ENCODE peak calls at places on chromosomes 16 and 17, in eight cellular contexts. V is fibroblast of lung; L is naive thymus-derived CD4-positive, alpha-beta T cell; P is adrenal gland; Y is fibroblast of pulmonary artery; B is Peyer's patch; K is AG04449; R is CD8-positive, alpha-beta T cell. E is an unnamed sample.

GRCh38 chr17:34151081-34151480 is 104.0 kb upstream of the CCL2 start:
- DNase-seq in V (no peak), L (no peak), K (no peak), Y (no peak), R (no peak), P (no peak), B (no peak), E (no peak)

GRCh38 chr17:27778193-27778592 is 22.1 kb downstream of the NOS2 start:
- DNase-seq in K (no peak), R (no peak), B (no peak), V (no peak), L (no peak), P (no peak), Y (peak), E (no peak)

GRCh38 chr17:41555105-41555887 is 16.6 kb downstream of the KRT9 start:
- DNase-seq in P (no peak), B (peak), V (no peak), L (no peak), Y (no peak), R (no peak), K (no peak), E (no peak)

GRCh38 chr16:47143677-47144558 is at the start of gene NETO2:
- DNase-seq in Y (peak), K (no peak), P (peak), V (peak), R (peak), B (peak), L (peak), E (no peak)

GRCh38 chr16:79415983-79416641 is 184.4 kb downstream of the MAF start:
- DNase-seq in K (no peak), R (peak), L (no peak), V (no peak), B (no peak), Y (no peak), P (no peak), E (no peak)

GRCh38 chr16:56192971-56193936 is 2.0 kb downstream of the GNAO1 start:
- DNase-seq in K (no peak), P (no peak), Y (no peak), L (no peak), R (no peak), B (no peak), V (no peak), E (no peak)

GRCh38 chr16:50308237-50308965 is 42.0 kb downstream of the ADCY7 start:
- DNase-seq in P (peak), K (no peak), V (no peak), B (peak), R (peak), Y (no peak), L (no peak), E (no peak)

GRCh38 chr16:70527315-70527996 is 3.8 kb downstream of the SF3B3 start:
- DNase-seq in R (no peak), P (no peak), K (no peak), L (no peak), Y (no peak), V (no peak), B (no peak), E (no peak)

GRCh38 chr17:28384281-28385036 is 13.0 kb downstream of the SARM1 start:
- DNase-seq in V (no peak), B (peak), P (peak), R (peak), K (no peak), L (peak), Y (no peak), E (no peak)

GRCh38 chr16:11258553-11259287 is 2.7 kb upstream of the SOCS1 start:
- DNase-seq in L (peak), P (peak), Y (no peak), V (peak), K (no peak), B (peak), R (peak), E (no peak)

GRCh38 chr17:17058304-17058703 is 16.0 kb downstream of the MPRIP start:
- DNase-seq in P (no peak), Y (no peak), K (no peak), V (no peak), R (no peak), B (peak), L (no peak), E (no peak)

GRCh38 chr16:68642436-68643064 is 2.6 kb upstream of the CDH3 start:
- DNase-seq in P (no peak), Y (no peak), K (no peak), L (no peak), R (no peak), V (no peak), B (no peak), E (no peak)

GRCh38 chr16:5905935-5906334 is 808.3 kb upstream of the EEF2KMT start:
- DNase-seq in B (no peak), P (no peak), V (no peak), K (no peak), R (no peak), Y (no peak), L (no peak), E (no peak)

GRCh38 chr17:28901866-28902818 is 737 bp downstream of the DHRS13 start:
- DNase-seq in K (no peak), P (peak), B (peak), V (peak), Y (no peak), L (no peak), R (peak), E (no peak)

GRCh38 chr16:51549836-51550235 is 398.8 kb upstream of the SALL1 start:
- DNase-seq in R (no peak), B (no peak), K (no peak), L (no peak), V (no peak), Y (peak), P (no peak), E (no peak)

GRCh38 chr17:49859991-49860953 is 12.4 kb upstream of the TAC4 start:
- DNase-seq in P (peak), R (no peak), V (no peak), L (no peak), K (no peak), B (no peak), Y (no peak), E (no peak)

GRCh38 chr16:74743668-74744299 is 30.8 kb downstream of the FA2H start:
- DNase-seq in P (peak), V (peak), B (peak), R (no peak), Y (peak), L (no peak), K (no peak), E (peak)

GRCh38 chr17:81035389-81036127 is 607 bp downstream of the BAIAP2 start:
- DNase-seq in R (no peak), B (no peak), Y (no peak), P (no peak), K (no peak), L (no peak), V (peak), E (no peak)

GRCh38 chr16:69707920-69708683 is 18.3 kb downstream of the NQO1 start:
- DNase-seq in K (no peak), Y (no peak), R (no peak), B (no peak), P (no peak), V (no peak), L (no peak), E (no peak)

GRCh38 chr16:14289692-14290340 is 218.7 kb downstream of the MRTFB start:
- DNase-seq in B (no peak), P (peak), Y (peak), R (no peak), V (peak), K (no peak), L (no peak), E (no peak)

GRCh38 chr17:33981713-33982601 is 273.1 kb upstream of the CCL2 start:
- DNase-seq in L (no peak), V (no peak), R (no peak), B (no peak), K (no peak), P (no peak), Y (no peak), E (no peak)

GRCh38 chr16:53220585-53220984 is 165.8 kb downstream of the CHD9 start:
- DNase-seq in R (peak), L (no peak), Y (peak), P (no peak), V (no peak), B (no peak), K (no peak), E (peak)

GRCh38 chr16:53224932-53225533 is 170.2 kb downstream of the CHD9 start:
- DNase-seq in K (no peak), L (no peak), P (no peak), R (no peak), B (no peak), V (no peak), Y (peak), E (no peak)

GRCh38 chr16:53216798-53217197 is 162.0 kb downstream of the CHD9 start:
- DNase-seq in Y (no peak), B (no peak), K (no peak), V (no peak), R (no peak), L (no peak), P (no peak), E (no peak)

DNA sequence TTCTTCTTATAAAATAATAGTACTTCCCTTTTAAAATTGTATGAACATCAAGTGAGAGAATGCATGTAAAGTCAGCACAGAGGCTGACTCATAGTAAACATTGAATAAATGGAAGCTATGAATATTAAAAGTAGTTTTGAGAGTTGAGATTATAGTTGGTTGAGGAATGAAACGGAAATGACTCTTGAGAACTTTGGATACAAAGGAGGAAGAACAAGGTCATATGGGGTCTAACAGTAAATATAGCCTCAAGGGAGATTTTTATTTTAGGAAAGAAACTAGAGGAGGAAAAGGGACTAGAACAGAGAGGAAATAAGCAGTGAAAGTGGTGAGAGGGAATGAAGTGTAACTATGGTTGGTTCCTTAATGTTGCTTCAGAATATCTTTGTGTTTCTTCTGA is 165.0 kb downstream of the CHD9 start:
- DNase-seq in L (no peak), B (no peak), Y (peak), K (no peak), P (no peak), R (no peak), V (peak), E (no peak)
- H3K4me3 ChIP-seq in L (no peak), B (no peak), Y (no peak), K (no peak), P (no peak), R (no peak), V (no peak), E (no peak)

DNA sequence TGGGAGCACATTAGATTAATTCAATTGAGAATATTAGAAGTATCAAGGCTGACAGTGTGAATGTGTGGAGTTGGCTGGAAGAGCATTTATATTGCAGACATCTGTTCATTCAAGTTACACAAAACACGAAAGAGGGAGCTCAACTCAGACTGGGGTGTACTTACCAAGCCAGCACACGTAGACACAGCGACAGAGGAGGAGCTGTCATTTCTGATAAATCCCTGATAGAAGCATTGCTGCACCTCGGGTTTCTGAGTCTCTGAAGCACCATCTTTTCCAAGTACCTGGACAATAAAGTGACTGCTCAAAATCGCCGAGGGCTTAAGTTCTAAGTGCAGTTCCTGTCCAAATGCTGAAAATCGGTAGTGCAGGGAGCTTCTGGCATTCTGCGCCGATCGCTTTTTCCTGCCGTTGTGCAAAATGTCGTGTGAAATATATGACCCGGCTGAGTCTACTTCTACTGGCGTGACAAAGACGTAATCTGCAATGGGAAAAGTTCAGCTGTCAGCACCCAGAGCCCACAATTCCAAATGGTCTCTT is 3.6 kb downstream of the ADAMTS18 start:
- DNase-seq in V (no peak), B (no peak), P (no peak), Y (peak), R (no peak), L (no peak), K (no peak), E (no peak)
- H3K4me3 ChIP-seq in V (no peak), B (no peak), P (no peak), Y (no peak), R (no peak), L (no peak), K (no peak), E (no peak)

DNA sequence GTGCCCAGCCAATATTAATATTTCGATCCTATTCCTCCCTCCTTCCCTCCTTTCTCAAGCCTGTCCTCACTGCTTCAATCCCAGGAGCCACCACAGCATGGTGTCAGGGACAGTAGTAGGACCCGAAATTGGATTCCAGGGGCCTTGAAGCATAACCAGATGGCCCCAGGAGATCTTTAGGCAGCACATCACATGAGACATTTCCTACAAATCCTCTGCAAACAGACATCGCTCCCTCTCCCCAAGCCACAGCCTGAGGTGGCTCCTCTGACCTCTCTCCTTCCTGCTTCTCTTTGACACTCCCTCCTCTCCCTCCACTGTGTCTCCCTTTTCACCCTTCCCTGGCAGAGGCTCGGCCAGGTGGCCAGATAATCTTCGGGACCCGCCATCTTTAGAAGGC is 76.6 kb downstream of the BMERB1 start:
- DNase-seq in Y (no peak), V (no peak), P (no peak), L (no peak), K (no peak), R (no peak), B (no peak), E (no peak)
- H3K4me3 ChIP-seq in Y (no peak), V (no peak), P (no peak), L (no peak), K (no peak), R (no peak), B (no peak), E (no peak)

GRCh38 chr17:14310101-14310500 is 9.2 kb downstream of the HS3ST3B1 start:
- DNase-seq in L (no peak), R (no peak), Y (no peak), P (no peak), V (no peak), K (no peak), B (no peak), E (no peak)
- H3K4me3 ChIP-seq in L (no peak), R (no peak), Y (peak), P (peak), V (peak), K (no peak), B (no peak), E (peak)

GRCh38 chr17:62705116-62705515 is 77.6 kb downstream of the MRC2 start:
- DNase-seq in V (no peak), B (no peak), P (no peak), R (no peak), K (no peak), Y (no peak), L (no peak), E (no peak)
- H3K4me3 ChIP-seq in V (no peak), B (no peak), P (no peak), R (no peak), K (peak), Y (peak), L (no peak), E (peak)

GRCh38 chr16:83138512-83138911 is 511.7 kb downstream of the CDH13 start:
- DNase-seq in P (no peak), L (no peak), K (no peak), V (no peak), B (no peak), R (no peak), Y (no peak), E (no peak)

GRCh38 chr16:83137894-83138293 is 511.1 kb downstream of the CDH13 start:
- DNase-seq in P (no peak), K (no peak), B (no peak), Y (no peak), R (no peak), V (no peak), L (no peak), E (no peak)

GRCh38 chr16:83136924-83137323 is 510.2 kb downstream of the CDH13 start:
- DNase-seq in Y (no peak), K (no peak), B (no peak), L (no peak), V (no peak), R (no peak), P (no peak), E (no peak)

GRCh38 chr16:83136419-83136818 is 509.6 kb downstream of the CDH13 start:
- DNase-seq in K (no peak), V (no peak), P (no peak), Y (no peak), L (no peak), B (no peak), R (no peak), E (no peak)

GRCh38 chr16:83137326-83137770 is 510.6 kb downstream of the CDH13 start:
- DNase-seq in R (no peak), V (peak), B (peak), L (no peak), P (peak), Y (peak), K (no peak), E (no peak)
- H3K4me3 ChIP-seq in R (no peak), V (peak), B (peak), L (no peak), P (no peak), Y (peak), K (peak), E (peak)